ENCODE peak calls at places on chromosomes 11 and 22, in six cellular contexts. One of them, this sample, is unnamed.

GRCh38 chr11:14584595-14584994 is 59.0 kb upstream of the PDE3B start:
- DNase-seq in iPS-NIHi11: no peak
- DNase-seq in stimulated activated CD8-positive, alpha-beta memory T cell treated with anti-CD3 and anti-CD28 coated beads, Interleukin-12 subunit alpha, Interleukin-12 subunit beta, amount 100 ng/mL, for 4 hours: no peak
- DNase-seq in mesothelial cell of epicardium: no peak
- DNase-seq in NCI-H526: no peak
- DNase-seq in EL: no peak
- DNase-seq in this sample: no peak

GRCh38 chr11:108498046-108498815 is at the start of gene POGLUT3:
- DNase-seq in stimulated activated CD8-positive, alpha-beta memory T cell treated with anti-CD3 and anti-CD28 coated beads, Interleukin-12 subunit alpha, Interleukin-12 subunit beta, amount 100 ng/mL, for 4 hours: peak; percentile 18
- DNase-seq in iPS-NIHi11: peak; percentile 85
- DNase-seq in mesothelial cell of epicardium: peak; percentile 72
- DNase-seq in EL: peak; percentile 76
- DNase-seq in NCI-H526: peak; percentile 36
- DNase-seq in this sample: peak; percentile 65

GRCh38 chr11:61968758-61969390 is 1.4 kb upstream of the FTH1 start:
- DNase-seq in stimulated activated CD8-positive, alpha-beta memory T cell treated with anti-CD3 and anti-CD28 coated beads, Interleukin-12 subunit alpha, Interleukin-12 subunit beta, amount 100 ng/mL, for 4 hours: no peak
- DNase-seq in iPS-NIHi11: no peak
- DNase-seq in NCI-H526: no peak
- DNase-seq in mesothelial cell of epicardium: no peak
- DNase-seq in EL: no peak
- DNase-seq in this sample: no peak

GRCh38 chr11:128563942-128564641 is 23.3 kb downstream of the ETS1 start:
- DNase-seq in EL: no peak
- DNase-seq in mesothelial cell of epicardium: no peak
- DNase-seq in NCI-H526: no peak
- DNase-seq in stimulated activated CD8-positive, alpha-beta memory T cell treated with anti-CD3 and anti-CD28 coated beads, Interleukin-12 subunit alpha, Interleukin-12 subunit beta, amount 100 ng/mL, for 4 hours: no peak
- DNase-seq in iPS-NIHi11: no peak
- DNase-seq in this sample: no peak

GRCh38 chr11:96328395-96329010 is 14.5 kb downstream of the MAML2 start:
- DNase-seq in EL: peak; percentile 75
- DNase-seq in mesothelial cell of epicardium: no peak
- DNase-seq in iPS-NIHi11: no peak
- DNase-seq in NCI-H526: no peak
- DNase-seq in stimulated activated CD8-positive, alpha-beta memory T cell treated with anti-CD3 and anti-CD28 coated beads, Interleukin-12 subunit alpha, Interleukin-12 subunit beta, amount 100 ng/mL, for 4 hours: no peak
- DNase-seq in this sample: peak; percentile 76

GRCh38 chr11:2535673-2536439 is 91.0 kb downstream of the KCNQ1 start:
- DNase-seq in iPS-NIHi11: no peak
- DNase-seq in mesothelial cell of epicardium: no peak
- DNase-seq in stimulated activated CD8-positive, alpha-beta memory T cell treated with anti-CD3 and anti-CD28 coated beads, Interleukin-12 subunit alpha, Interleukin-12 subunit beta, amount 100 ng/mL, for 4 hours: no peak
- DNase-seq in EL: no peak
- DNase-seq in NCI-H526: no peak
- DNase-seq in this sample: no peak

GRCh38 chr22:30038219-30038618 is 42.0 kb upstream of the HORMAD2 start:
- DNase-seq in iPS-NIHi11: peak; percentile 37
- DNase-seq in NCI-H526: no peak
- DNase-seq in mesothelial cell of epicardium: no peak
- DNase-seq in EL: peak; percentile 81
- DNase-seq in stimulated activated CD8-positive, alpha-beta memory T cell treated with anti-CD3 and anti-CD28 coated beads, Interleukin-12 subunit alpha, Interleukin-12 subunit beta, amount 100 ng/mL, for 4 hours: no peak
- DNase-seq in this sample: peak; percentile 11

GRCh38 chr22:37525073-37525745 is 6.0 kb upstream of the CARD10 start:
- DNase-seq in NCI-H526: no peak
- DNase-seq in stimulated activated CD8-positive, alpha-beta memory T cell treated with anti-CD3 and anti-CD28 coated beads, Interleukin-12 subunit alpha, Interleukin-12 subunit beta, amount 100 ng/mL, for 4 hours: no peak
- DNase-seq in EL: peak; percentile 96
- DNase-seq in mesothelial cell of epicardium: no peak
- DNase-seq in iPS-NIHi11: no peak
- DNase-seq in this sample: peak; percentile 94

GRCh38 chr11:119885067-119885466 is 156.1 kb upstream of the NECTIN1 start:
- DNase-seq in EL: no peak
- DNase-seq in stimulated activated CD8-positive, alpha-beta memory T cell treated with anti-CD3 and anti-CD28 coated beads, Interleukin-12 subunit alpha, Interleukin-12 subunit beta, amount 100 ng/mL, for 4 hours: no peak
- DNase-seq in mesothelial cell of epicardium: no peak
- DNase-seq in NCI-H526: no peak
- DNase-seq in iPS-NIHi11: no peak
- DNase-seq in this sample: no peak

GRCh38 chr11:113796663-113797259 is 17.2 kb downstream of the CLDN25 start:
- DNase-seq in NCI-H526: peak; percentile 55
- DNase-seq in EL: peak; percentile 47
- DNase-seq in mesothelial cell of epicardium: no peak
- DNase-seq in iPS-NIHi11: peak; percentile 58
- DNase-seq in stimulated activated CD8-positive, alpha-beta memory T cell treated with anti-CD3 and anti-CD28 coated beads, Interleukin-12 subunit alpha, Interleukin-12 subunit beta, amount 100 ng/mL, for 4 hours: no peak
- DNase-seq in this sample: peak; percentile 62

GRCh38 chr22:33781396-33781795 is 138.9 kb downstream of the LARGE1 start:
- DNase-seq in EL: no peak
- DNase-seq in NCI-H526: no peak
- DNase-seq in iPS-NIHi11: no peak
- DNase-seq in mesothelial cell of epicardium: no peak
- DNase-seq in stimulated activated CD8-positive, alpha-beta memory T cell treated with anti-CD3 and anti-CD28 coated beads, Interleukin-12 subunit alpha, Interleukin-12 subunit beta, amount 100 ng/mL, for 4 hours: no peak
- DNase-seq in this sample: peak; percentile 48

GRCh38 chr22:49657275-49657973 is 170.2 kb downstream of the BRD1 start:
- DNase-seq in stimulated activated CD8-positive, alpha-beta memory T cell treated with anti-CD3 and anti-CD28 coated beads, Interleukin-12 subunit alpha, Interleukin-12 subunit beta, amount 100 ng/mL, for 4 hours: peak; percentile 52
- DNase-seq in EL: no peak
- DNase-seq in mesothelial cell of epicardium: no peak
- DNase-seq in NCI-H526: no peak
- DNase-seq in iPS-NIHi11: no peak
- DNase-seq in this sample: no peak

GRCh38 chr11:96237759-96238158 is 105.2 kb downstream of the MAML2 start:
- DNase-seq in EL: no peak
- DNase-seq in NCI-H526: no peak
- DNase-seq in mesothelial cell of epicardium: no peak
- DNase-seq in iPS-NIHi11: no peak
- DNase-seq in stimulated activated CD8-positive, alpha-beta memory T cell treated with anti-CD3 and anti-CD28 coated beads, Interleukin-12 subunit alpha, Interleukin-12 subunit beta, amount 100 ng/mL, for 4 hours: no peak
- DNase-seq in this sample: no peak

GRCh38 chr11:128824199-128825049 is 42.7 kb downstream of the KCNJ1 start:
- DNase-seq in mesothelial cell of epicardium: no peak
- DNase-seq in EL: no peak
- DNase-seq in iPS-NIHi11: peak; percentile 44
- DNase-seq in NCI-H526: no peak
- DNase-seq in stimulated activated CD8-positive, alpha-beta memory T cell treated with anti-CD3 and anti-CD28 coated beads, Interleukin-12 subunit alpha, Interleukin-12 subunit beta, amount 100 ng/mL, for 4 hours: no peak
- DNase-seq in this sample: no peak

GRCh38 chr11:78425436-78425835 is 7.8 kb upstream of the GAB2 start:
- DNase-seq in EL: no peak
- DNase-seq in stimulated activated CD8-positive, alpha-beta memory T cell treated with anti-CD3 and anti-CD28 coated beads, Interleukin-12 subunit alpha, Interleukin-12 subunit beta, amount 100 ng/mL, for 4 hours: no peak
- DNase-seq in mesothelial cell of epicardium: no peak
- DNase-seq in iPS-NIHi11: no peak
- DNase-seq in NCI-H526: no peak
- DNase-seq in this sample: no peak

GRCh38 chr11:100963375-100963774 is 166.2 kb downstream of the PGR start:
- DNase-seq in stimulated activated CD8-positive, alpha-beta memory T cell treated with anti-CD3 and anti-CD28 coated beads, Interleukin-12 subunit alpha, Interleukin-12 subunit beta, amount 100 ng/mL, for 4 hours: no peak
- DNase-seq in EL: no peak
- DNase-seq in mesothelial cell of epicardium: no peak
- DNase-seq in iPS-NIHi11: no peak
- DNase-seq in NCI-H526: no peak
- DNase-seq in this sample: peak; percentile 6

GRCh38 chr11:37786214-37786755 is 1188.2 kb upstream of the RAG2 start:
- DNase-seq in iPS-NIHi11: no peak
- DNase-seq in stimulated activated CD8-positive, alpha-beta memory T cell treated with anti-CD3 and anti-CD28 coated beads, Interleukin-12 subunit alpha, Interleukin-12 subunit beta, amount 100 ng/mL, for 4 hours: no peak
- DNase-seq in mesothelial cell of epicardium: no peak
- DNase-seq in EL: peak; percentile 69
- DNase-seq in NCI-H526: no peak
- DNase-seq in this sample: peak; percentile 89

GRCh38 chr11:1310315-1310687 is 869 bp upstream of the TOLLIP start:
- DNase-seq in stimulated activated CD8-positive, alpha-beta memory T cell treated with anti-CD3 and anti-CD28 coated beads, Interleukin-12 subunit alpha, Interleukin-12 subunit beta, amount 100 ng/mL, for 4 hours: no peak
- DNase-seq in iPS-NIHi11: no peak
- DNase-seq in mesothelial cell of epicardium: no peak
- DNase-seq in NCI-H526: peak; percentile 32
- DNase-seq in EL: no peak
- DNase-seq in this sample: no peak

GRCh38 chr11:70064011-70064725 is 13.9 kb upstream of the ANO1 start:
- DNase-seq in EL: no peak
- DNase-seq in iPS-NIHi11: no peak
- DNase-seq in stimulated activated CD8-positive, alpha-beta memory T cell treated with anti-CD3 and anti-CD28 coated beads, Interleukin-12 subunit alpha, Interleukin-12 subunit beta, amount 100 ng/mL, for 4 hours: no peak
- DNase-seq in mesothelial cell of epicardium: peak; percentile 31
- DNase-seq in NCI-H526: no peak
- DNase-seq in this sample: no peak

GRCh38 chr22:30087611-30088010 is 7.3 kb downstream of the HORMAD2 start:
- DNase-seq in EL: no peak
- DNase-seq in NCI-H526: no peak
- DNase-seq in mesothelial cell of epicardium: no peak
- DNase-seq in stimulated activated CD8-positive, alpha-beta memory T cell treated with anti-CD3 and anti-CD28 coated beads, Interleukin-12 subunit alpha, Interleukin-12 subunit beta, amount 100 ng/mL, for 4 hours: no peak
- DNase-seq in iPS-NIHi11: no peak
- DNase-seq in this sample: no peak

GRCh38 chr11:68924073-68924925 is 20.6 kb downstream of the IGHMBP2 start:
- DNase-seq in stimulated activated CD8-positive, alpha-beta memory T cell treated with anti-CD3 and anti-CD28 coated beads, Interleukin-12 subunit alpha, Interleukin-12 subunit beta, amount 100 ng/mL, for 4 hours: no peak
- DNase-seq in mesothelial cell of epicardium: no peak
- DNase-seq in EL: no peak
- DNase-seq in NCI-H526: no peak
- DNase-seq in iPS-NIHi11: no peak
- DNase-seq in this sample: no peak

GRCh38 chr11:68164437-68164836 is 43.2 kb upstream of the CHKA start:
- DNase-seq in iPS-NIHi11: no peak
- DNase-seq in mesothelial cell of epicardium: no peak
- DNase-seq in EL: peak; percentile 55
- DNase-seq in stimulated activated CD8-positive, alpha-beta memory T cell treated with anti-CD3 and anti-CD28 coated beads, Interleukin-12 subunit alpha, Interleukin-12 subunit beta, amount 100 ng/mL, for 4 hours: no peak
- DNase-seq in NCI-H526: no peak
- DNase-seq in this sample: peak; percentile 42

GRCh38 chr11:61392991-61393595 is 706 bp downstream of the TMEM216 start:
- DNase-seq in stimulated activated CD8-positive, alpha-beta memory T cell treated with anti-CD3 and anti-CD28 coated beads, Interleukin-12 subunit alpha, Interleukin-12 subunit beta, amount 100 ng/mL, for 4 hours: no peak
- DNase-seq in NCI-H526: no peak
- DNase-seq in EL: peak; percentile 40
- DNase-seq in iPS-NIHi11: peak; percentile 52
- DNase-seq in mesothelial cell of epicardium: no peak
- DNase-seq in this sample: peak; percentile 44

GRCh38 chr11:46391578-46392420 is at the start of gene CHRM4:
- DNase-seq in mesothelial cell of epicardium: peak; percentile 61
- DNase-seq in stimulated activated CD8-positive, alpha-beta memory T cell treated with anti-CD3 and anti-CD28 coated beads, Interleukin-12 subunit alpha, Interleukin-12 subunit beta, amount 100 ng/mL, for 4 hours: no peak
- DNase-seq in iPS-NIHi11: peak; percentile 84
- DNase-seq in EL: peak; percentile 67
- DNase-seq in NCI-H526: no peak
- DNase-seq in this sample: peak; percentile 54

GRCh38 chr22:27747396-27748256 is 53.9 kb downstream of the MN1 start:
- DNase-seq in stimulated activated CD8-positive, alpha-beta memory T cell treated with anti-CD3 and anti-CD28 coated beads, Interleukin-12 subunit alpha, Interleukin-12 subunit beta, amount 100 ng/mL, for 4 hours: no peak
- DNase-seq in NCI-H526: no peak
- DNase-seq in EL: no peak
- DNase-seq in mesothelial cell of epicardium: no peak
- DNase-seq in iPS-NIHi11: no peak
- DNase-seq in this sample: peak; percentile 15

GRCh38 chr22:24107668-24108067 is 73.6 kb upstream of the SUSD2 start:
- DNase-seq in NCI-H526: no peak
- DNase-seq in mesothelial cell of epicardium: no peak
- DNase-seq in EL: peak; percentile 74
- DNase-seq in stimulated activated CD8-positive, alpha-beta memory T cell treated with anti-CD3 and anti-CD28 coated beads, Interleukin-12 subunit alpha, Interleukin-12 subunit beta, amount 100 ng/mL, for 4 hours: no peak
- DNase-seq in iPS-NIHi11: no peak
- DNase-seq in this sample: peak; percentile 82

GRCh38 chr11:114162719-114163123 is 103.2 kb downstream of the ZBTB16 start:
- DNase-seq in iPS-NIHi11: no peak
- DNase-seq in mesothelial cell of epicardium: peak; percentile 81
- DNase-seq in stimulated activated CD8-positive, alpha-beta memory T cell treated with anti-CD3 and anti-CD28 coated beads, Interleukin-12 subunit alpha, Interleukin-12 subunit beta, amount 100 ng/mL, for 4 hours: no peak
- DNase-seq in EL: peak; percentile 94
- DNase-seq in NCI-H526: peak; percentile 30
- DNase-seq in this sample: peak; percentile 96

GRCh38 chr11:30113326-30113873 is 96.6 kb upstream of the KCNA4 start:
- DNase-seq in NCI-H526: no peak
- DNase-seq in mesothelial cell of epicardium: no peak
- DNase-seq in EL: no peak
- DNase-seq in stimulated activated CD8-positive, alpha-beta memory T cell treated with anti-CD3 and anti-CD28 coated beads, Interleukin-12 subunit alpha, Interleukin-12 subunit beta, amount 100 ng/mL, for 4 hours: no peak
- DNase-seq in iPS-NIHi11: no peak
- DNase-seq in this sample: no peak

GRCh38 chr22:17903564-17904295 is 120.6 kb downstream of the MICAL3 start:
- DNase-seq in mesothelial cell of epicardium: no peak
- DNase-seq in EL: no peak
- DNase-seq in NCI-H526: no peak
- DNase-seq in iPS-NIHi11: peak; percentile 63
- DNase-seq in stimulated activated CD8-positive, alpha-beta memory T cell treated with anti-CD3 and anti-CD28 coated beads, Interleukin-12 subunit alpha, Interleukin-12 subunit beta, amount 100 ng/mL, for 4 hours: no peak
- DNase-seq in this sample: no peak

GRCh38 chr11:44747339-44747738 is 20.6 kb downstream of the TSPAN18 start:
- DNase-seq in iPS-NIHi11: no peak
- DNase-seq in EL: peak; percentile 7
- DNase-seq in NCI-H526: no peak
- DNase-seq in stimulated activated CD8-positive, alpha-beta memory T cell treated with anti-CD3 and anti-CD28 coated beads, Interleukin-12 subunit alpha, Interleukin-12 subunit beta, amount 100 ng/mL, for 4 hours: no peak
- DNase-seq in mesothelial cell of epicardium: no peak
- DNase-seq in this sample: peak; percentile 74

GRCh38 chr11:68651208-68651984 is 32.9 kb upstream of the GAL start:
- DNase-seq in stimulated activated CD8-positive, alpha-beta memory T cell treated with anti-CD3 and anti-CD28 coated beads, Interleukin-12 subunit alpha, Interleukin-12 subunit beta, amount 100 ng/mL, for 4 hours: no peak
- DNase-seq in mesothelial cell of epicardium: no peak
- DNase-seq in EL: peak; percentile 13
- DNase-seq in NCI-H526: no peak
- DNase-seq in iPS-NIHi11: no peak
- DNase-seq in this sample: peak; percentile 16

This sample was measured in EH.